ENCODE peak calls at places on chromosomes 1 and 21, in five cellular contexts. A is IMR-90, M is H1, C is neuronal stem cell, P is trophoblast cell. E is an unnamed sample.

GRCh38 chr21:15141236-15141970 is 76.6 kb upstream of the NRIP1 start:
- DNase-seq in A (no peak), P (no peak), C (no peak), M (no peak), E (no peak)

GRCh38 chr1:74858136-74858535 is 125.2 kb downstream of the TYW3 start:
- DNase-seq in M (no peak), C (no peak), A (no peak), P (no peak), E (no peak)

GRCh38 chr21:41045534-41046268 is 122.3 kb upstream of the BACE2 start:
- DNase-seq in A (no peak), P (no peak), C (peak; percentile 26), M (peak; percentile 84), E (no peak)

GRCh38 chr1:185213086-185213485 is 56.1 kb downstream of the SWT1 start:
- DNase-seq in M (no peak), C (no peak), P (no peak), A (peak; percentile 60), E (peak; percentile 36)

GRCh38 chr1:107691542-107691941 is 273.4 kb downstream of the VAV3 start:
- DNase-seq in A (no peak), M (no peak), C (no peak), P (peak; percentile 83), E (no peak)

GRCh38 chr1:183454377-183454776 is 17.9 kb upstream of the SMG7 start:
- DNase-seq in C (no peak), A (no peak), P (peak; percentile 98), M (no peak), E (no peak)

GRCh38 chr1:6127587-6128163 is 52.4 kb downstream of the CHD5 start:
- DNase-seq in C (peak; percentile 71), P (peak; percentile 74), A (peak; percentile 23), M (peak; percentile 92), E (no peak)

GRCh38 chr21:28704746-28705145 is 287.9 kb downstream of the LTN1 start:
- DNase-seq in C (no peak), M (no peak), P (no peak), A (peak; percentile 12), E (no peak)

GRCh38 chr1:3550511-3551289 is 60.6 kb downstream of the MEGF6 start:
- DNase-seq in C (no peak), M (no peak), P (no peak), A (no peak), E (no peak)

GRCh38 chr1:248686815-248687214 is 15.8 kb downstream of the OR14I1 start:
- DNase-seq in M (no peak), C (no peak), A (no peak), P (peak; percentile 58), E (no peak)

GRCh38 chr1:248009681-248010080 is 3.8 kb upstream of the OR2L5 start:
- DNase-seq in M (no peak), A (no peak), P (no peak), C (no peak), E (no peak)

GRCh38 chr1:89945852-89946476 is 48.9 kb upstream of the ZNF326 start:
- DNase-seq in M (no peak), P (peak; percentile 81), C (no peak), A (peak; percentile 85), E (peak; percentile 39)

GRCh38 chr1:226001852-226002666 is 2.9 kb upstream of the SDE2 start:
- DNase-seq in A (no peak), C (no peak), P (peak; percentile 56), M (no peak), E (no peak)

GRCh38 chr1:69589799-69590198 is 22.1 kb downstream of the LRRC7 start:
- DNase-seq in P (no peak), A (no peak), C (no peak), M (no peak), E (no peak)

GRCh38 chr1:208185801-208186201 is 58.4 kb downstream of the PLXNA2 start:
- DNase-seq in A (peak; percentile 57), M (no peak), P (no peak), C (no peak), E (no peak)

GRCh38 chr1:208181259-208181816 is 62.8 kb downstream of the PLXNA2 start:
- DNase-seq in C (no peak), A (no peak), M (no peak), P (no peak), E (no peak)

GRCh38 chr1:208184993-208185703 is 59.0 kb downstream of the PLXNA2 start:
- DNase-seq in A (peak; percentile 64), P (no peak), M (no peak), C (no peak), E (peak; percentile 75)

GRCh38 chr1:208183977-208184901 is 59.9 kb downstream of the PLXNA2 start:
- DNase-seq in P (peak; percentile 96), M (no peak), A (peak; percentile 40), C (no peak), E (peak; percentile 64)

DNA sequence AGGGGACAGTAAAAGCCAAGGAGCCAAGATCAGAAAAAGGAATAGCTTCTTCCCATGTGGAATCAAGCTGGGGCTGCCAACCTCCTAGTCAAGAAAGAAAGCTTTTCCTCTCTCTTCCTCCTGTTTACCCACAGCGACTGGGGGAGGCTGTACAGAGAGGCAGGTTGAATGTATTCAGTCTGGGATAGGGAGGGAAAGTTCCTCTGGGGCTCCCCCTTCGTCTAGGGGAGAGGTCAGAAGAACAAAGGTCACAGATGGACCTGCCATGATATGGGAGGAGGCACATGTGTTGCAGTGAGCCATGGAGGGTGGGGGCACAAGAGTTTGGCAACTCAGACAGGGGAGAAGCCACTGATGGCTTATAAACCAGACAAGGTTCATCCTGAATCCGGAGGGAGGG is 61.3 kb downstream of the PLXNA2 start:
- DNase-seq in A (no peak), P (no peak), C (no peak), M (no peak), E (no peak)
- H3K23ac ChIP-seq in A (no peak overlapping the region), P (no peak overlapping the region), C (no peak overlapping the region), M (no peak overlapping the region), E (no peak overlapping the region)

GRCh38 chr1:239558992-239559391 is 172.6 kb downstream of the CHRM3 start:
- DNase-seq in C (no peak), A (no peak), P (no peak), M (no peak), E (no peak)

GRCh38 chr1:239558559-239558958 is 172.2 kb downstream of the CHRM3 start:
- DNase-seq in P (no peak), A (no peak), M (no peak), C (no peak), E (no peak)

GRCh38 chr1:239550178-239550577 is 163.8 kb downstream of the CHRM3 start:
- DNase-seq in C (no peak), M (no peak), P (peak; percentile 63), A (no peak), E (no peak)

GRCh38 chr1:239560921-239561320 is 174.6 kb downstream of the CHRM3 start:
- DNase-seq in M (no peak), A (no peak), P (no peak), C (no peak), E (no peak)

DNA sequence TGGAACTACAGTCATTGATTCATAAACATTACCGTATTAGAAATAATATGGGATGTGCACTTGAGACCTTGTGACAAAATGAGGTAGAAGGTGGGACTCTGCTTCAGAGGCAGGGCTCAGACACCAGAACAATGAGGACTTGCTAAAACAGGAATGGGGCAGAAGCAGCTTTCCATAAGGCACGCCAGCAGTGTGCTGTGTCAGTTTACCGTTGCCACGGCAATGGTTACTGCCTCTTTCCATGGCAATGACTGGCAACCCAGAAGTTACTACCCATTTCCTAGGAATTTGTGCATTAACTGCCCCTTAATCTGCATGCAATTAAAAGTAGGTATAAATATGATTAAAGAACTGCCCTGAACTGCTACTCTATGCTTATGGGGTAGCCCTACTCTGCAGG is 169.0 kb downstream of the CHRM3 start:
- DNase-seq in P (no peak), M (no peak), C (peak; percentile 24), A (no peak), E (no peak)
- H2AFZ ChIP-seq in P (no peak overlapping the region), M (no peak overlapping the region), C (peak overlapping the region; percentile 63), A (no peak overlapping the region), E (no peak overlapping the region)

GRCh38 chr1:156387899-156388813 is 19.1 kb downstream of the RHBG start:
- DNase-seq in A (no peak), M (peak; percentile 74), P (peak; percentile 66), C (no peak), E (no peak)
- H3K4me3 ChIP-seq in A (no peak overlapping the region), M (peak overlapping the region; percentile 59), P (peak overlapping the region; percentile 64), C (peak overlapping the region; percentile 43), E (no peak overlapping the region)

DNA sequence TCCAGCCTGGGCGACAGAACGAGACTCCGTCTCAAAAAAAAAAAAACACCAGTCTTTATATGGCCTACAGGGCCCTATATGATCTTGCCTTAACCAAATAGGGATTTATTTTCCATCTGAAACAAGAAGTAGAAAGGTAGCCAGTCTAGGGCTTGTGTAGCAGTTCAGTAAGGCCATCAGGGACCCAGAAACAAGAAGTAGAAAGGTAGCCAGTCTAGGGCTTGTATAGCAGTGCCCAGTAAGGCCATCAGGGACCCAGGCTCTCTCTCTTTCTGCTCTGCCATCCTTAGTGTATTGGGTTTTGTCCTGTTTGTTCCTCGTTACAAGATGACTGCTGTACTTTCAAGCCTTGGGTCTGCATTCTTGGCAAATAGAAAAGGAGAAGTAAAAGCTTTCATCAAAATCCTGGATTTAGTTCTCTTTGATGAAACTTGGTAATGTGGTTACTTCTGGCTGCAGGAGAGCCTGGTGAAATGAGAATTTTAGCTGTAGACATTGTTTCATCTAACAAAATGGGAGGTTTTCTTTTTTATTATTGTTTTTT is 46.1 kb downstream of the PKN2 start:
- DNase-seq in P (no peak), M (no peak), C (no peak), A (no peak), E (no peak)
- H3K23ac ChIP-seq in P (no peak overlapping the region), M (no peak overlapping the region), C (no peak overlapping the region), A (peak overlapping the region; percentile 7), E (no peak overlapping the region)

GRCh38 chr1:39089811-39090519 is 63.8 kb downstream of the NDUFS5 start:
- DNase-seq in P (no peak), A (no peak), M (no peak), C (no peak), E (peak; percentile 32)

GRCh38 chr1:39088658-39089057 is 62.5 kb downstream of the NDUFS5 start:
- DNase-seq in C (no peak), P (no peak), M (no peak), A (no peak), E (no peak)

GRCh38 chr1:39086386-39087108 is 60.4 kb downstream of the NDUFS5 start:
- DNase-seq in A (peak; percentile 46), M (no peak), C (no peak), P (no peak), E (peak; percentile 43)

GRCh38 chr1:39085174-39085573 is 59.0 kb downstream of the NDUFS5 start:
- DNase-seq in C (no peak), A (no peak), M (no peak), P (no peak), E (no peak)

DNA sequence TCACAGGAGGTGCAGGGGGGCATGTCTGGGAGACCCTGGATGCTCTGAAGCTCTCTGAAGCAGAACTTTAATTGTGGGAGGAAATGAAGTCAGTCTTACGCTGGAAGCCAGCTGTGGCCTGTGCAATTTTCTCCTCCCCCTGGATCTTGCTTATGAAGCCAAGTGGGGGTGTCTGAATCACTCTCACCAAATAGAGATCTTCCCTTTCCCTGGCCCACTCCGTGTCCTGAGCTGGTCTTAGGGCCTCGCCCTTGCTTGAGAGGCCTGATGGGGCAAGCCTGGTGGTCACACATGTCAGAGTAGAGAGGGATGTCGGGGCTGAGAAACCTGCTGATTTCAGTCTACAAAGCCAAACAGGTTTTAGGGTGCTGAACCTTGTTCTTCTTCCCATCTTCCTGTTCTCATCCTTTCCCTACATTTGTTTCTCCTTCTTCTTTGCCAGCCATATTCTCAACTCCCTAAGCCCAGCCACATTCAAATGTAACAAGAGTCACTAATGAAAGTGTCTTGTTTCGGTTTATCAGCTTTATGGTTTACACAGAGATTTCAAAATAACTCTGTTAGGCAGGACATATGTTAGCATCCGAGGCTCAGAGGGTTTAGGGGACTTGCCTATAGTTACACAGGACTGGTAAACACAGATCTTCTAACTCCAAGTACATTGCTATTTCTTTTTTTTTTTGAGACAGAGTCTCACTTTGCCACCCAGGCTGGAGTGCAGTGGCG is 61.1 kb downstream of the NDUFS5 start:
- DNase-seq in M (no peak), C (no peak), A (peak; percentile 76), P (no peak), E (peak; percentile 45)
- H2AFZ ChIP-seq in M (no peak overlapping the region), C (no peak overlapping the region), A (peak overlapping the region; percentile 87), P (no peak overlapping the region), E (no peak overlapping the region)